ENCODE peak calls at places on chromosomes 1 and 21, in four cellular contexts. B is iris pigment epithelial cell, O is nephron progenitor cell, H is KBM-7. D is an unnamed sample.

GRCh38 chr1:94926365-94926914 is 470 bp downstream of the CNN3 start:
- DNase-seq in H (peak; percentile 61), B (no peak), O (peak; percentile 74), D (peak; percentile 83)

GRCh38 chr1:58699011-58699762 is 675 bp downstream of the MYSM1 start:
- DNase-seq in B (peak; percentile 12), H (no peak), O (no peak), D (no peak)

GRCh38 chr1:233394860-233395717 is 67.6 kb downstream of the MAP3K21 start:
- DNase-seq in B (peak; percentile 63), O (peak; percentile 19), H (peak; percentile 68), D (peak; percentile 67)

GRCh38 chr1:161408404-161409085 is 40.9 kb upstream of the CFAP126 start:
- DNase-seq in H (no peak), O (no peak), B (no peak), D (no peak)

GRCh38 chr1:208534604-208534907 is 290.4 kb upstream of the PLXNA2 start:
- DNase-seq in H (no peak), O (no peak), B (no peak), D (no peak)

GRCh38 chr1:39301606-39302005 is 97.1 kb downstream of the MACF1 start:
- DNase-seq in B (peak; percentile 37), H (no peak), O (no peak), D (no peak)

GRCh38 chr1:62590970-62591368 is 6.4 kb upstream of the ANGPTL3 start:
- DNase-seq in O (no peak), H (no peak), B (no peak), D (no peak)

GRCh38 chr1:2935766-2936390 is 85.4 kb upstream of the ACTRT2 start:
- DNase-seq in H (no peak), B (no peak), O (no peak), D (no peak)

GRCh38 chr1:25586181-25586588 is 30.4 kb upstream of the MAN1C1 start:
- DNase-seq in B (no peak), H (no peak), O (no peak), D (no peak)

GRCh38 chr21:40143822-40144525 is 276.7 kb downstream of the PCP4 start:
- DNase-seq in H (peak; percentile 62), B (peak; percentile 38), O (peak; percentile 84), D (peak; percentile 47)

GRCh38 chr1:170685166-170685565 is 21.2 kb downstream of the PRRX1 start:
- DNase-seq in H (no peak), O (no peak), B (peak; percentile 95), D (no peak)

GRCh38 chr21:38802050-38803026 is 3.4 kb upstream of the ETS2 start:
- DNase-seq in O (no peak), H (no peak), B (no peak), D (no peak)

GRCh38 chr1:111535256-111536191 is 32.1 kb upstream of the ADORA3 start:
- DNase-seq in O (no peak), B (no peak), H (no peak), D (no peak)

GRCh38 chr1:169115891-169116585 is 9.5 kb downstream of the ATP1B1 start:
- DNase-seq in B (peak; percentile 88), H (no peak), O (no peak), D (no peak)

GRCh38 chr1:116489231-116489697 is 81.6 kb downstream of the CD58 start:
- DNase-seq in H (peak; percentile 24), B (no peak), O (no peak), D (no peak)

GRCh38 chr1:224779491-224780020 is 149.9 kb upstream of the DNAH14 start:
- DNase-seq in O (no peak), H (no peak), B (no peak), D (no peak)

GRCh38 chr21:17782051-17782450 is 37.1 kb downstream of the C21orf91 start:
- DNase-seq in H (no peak), O (no peak), B (no peak), D (no peak)

GRCh38 chr1:62601412-62601971 is 4.2 kb downstream of the ANGPTL3 start:
- DNase-seq in O (no peak), B (peak; percentile 71), H (no peak), D (no peak)

GRCh38 chr1:115650961-115651360 is 9.2 kb downstream of the VANGL1 start:
- DNase-seq in H (no peak), O (no peak), B (no peak), D (no peak)

GRCh38 chr21:25385912-25386474 is 221.3 kb downstream of the MRPL39 start:
- DNase-seq in B (peak; percentile 53), O (peak; percentile 48), H (peak; percentile 37), D (peak; percentile 52)